ENCODE peak calls at places on chromosomes 2 and 18, in eight cellular contexts. I is spleen, V is adrenal gland, N is H1, B is stomach, J is prostate gland, H is ovary, S is uterus. C is an unnamed sample. For H3K4me1 and H3K9me3, the result is how much of the 10 kb centered on the place peaks cover.

GRCh38 chr2:70508711-70509462 is 44.7 kb downstream of the TGFA start:
- DNase-seq in B (no peak), J (no peak), V (no peak), N (no peak), H (no peak), S (no peak), I (no peak), C (no peak)

GRCh38 chr18:28045880-28046279 is 131.1 kb downstream of the CDH2 start:
- DNase-seq in H (no peak), V (no peak), J (no peak), I (no peak), N (no peak), S (no peak), B (no peak), C (no peak)

GRCh38 chr18:36155960-36156757 is 26.5 kb downstream of the ELP2 start:
- DNase-seq in V (no peak), S (no peak), H (no peak), B (no peak), N (no peak), J (no peak), I (no peak), C (no peak)

GRCh38 chr2:158575051-158575635 is 118.4 kb downstream of the PKP4 start:
- DNase-seq in N (no peak), I (no peak), B (no peak), V (no peak), S (no peak), H (no peak), J (no peak), C (no peak)

GRCh38 chr2:23286765-23287155 is 98.2 kb upstream of the KLHL29 start:
- DNase-seq in S (peak), J (no peak), H (peak), B (no peak), N (no peak), I (no peak), V (peak), C (no peak)

GRCh38 chr18:58805482-58806187 is 59.0 kb upstream of the ZNF532 start:
- DNase-seq in B (no peak), I (no peak), J (peak), V (no peak), N (no peak), H (no peak), S (no peak), C (no peak)

GRCh38 chr2:85785027-85785822 is 31.4 kb downstream of the ATOH8 start:
- DNase-seq in B (no peak), I (peak), S (peak), N (no peak), H (peak), V (no peak), J (no peak), C (no peak)

GRCh38 chr2:26559044-26559405 is 81.1 kb upstream of the OTOF start:
- DNase-seq in N (no peak), I (peak), S (no peak), V (no peak), H (no peak), B (no peak), J (no peak), C (no peak)

GRCh38 chr18:3826021-3826420 is 376.0 kb downstream of the TGIF1 start:
- DNase-seq in B (no peak), H (no peak), I (no peak), J (no peak), N (no peak), V (no peak), S (no peak), C (no peak)

GRCh38 chr2:45329045-45329677 is 281.9 kb downstream of the SRBD1 start:
- DNase-seq in V (no peak), S (no peak), I (no peak), B (no peak), H (no peak), N (no peak), J (no peak), C (no peak)

GRCh38 chr2:225041210-225041870 is 928 bp downstream of the DOCK10 start:
- DNase-seq in I (peak), V (peak), B (peak), S (no peak), J (no peak), H (no peak), N (peak), C (no peak)

GRCh38 chr2:145228506-145228905 is 708.6 kb upstream of the ZEB2 start:
- DNase-seq in S (peak), N (no peak), J (no peak), V (no peak), H (no peak), B (no peak), I (no peak), C (no peak)

GRCh38 chr2:217331577-217332139 is 471.8 kb upstream of the TNP1 start:
- DNase-seq in B (peak), V (no peak), J (peak), S (no peak), I (no peak), H (no peak), N (no peak), C (no peak)

GRCh38 chr2:10987861-10988260 is 76.1 kb downstream of the KCNF1 start:
- DNase-seq in J (no peak), N (no peak), I (no peak), S (no peak), V (no peak), H (no peak), B (no peak), C (no peak)

GRCh38 chr2:47653909-47654789 is 128.8 kb upstream of the MSH6 start:
- DNase-seq in J (no peak), S (peak), H (peak), V (peak), I (no peak), B (no peak), N (peak), C (no peak)

GRCh38 chr2:108534577-108535379 is 508 bp downstream of the LIMS1 start:
- DNase-seq in V (peak), S (no peak), N (no peak), J (peak), I (peak), H (peak), B (peak), C (no peak)

GRCh38 chr2:208112969-208113368 is 11.4 kb downstream of the CRYGD start:
- DNase-seq in B (no peak), N (peak), J (no peak), S (no peak), H (no peak), V (no peak), I (no peak), C (no peak)

DNA sequence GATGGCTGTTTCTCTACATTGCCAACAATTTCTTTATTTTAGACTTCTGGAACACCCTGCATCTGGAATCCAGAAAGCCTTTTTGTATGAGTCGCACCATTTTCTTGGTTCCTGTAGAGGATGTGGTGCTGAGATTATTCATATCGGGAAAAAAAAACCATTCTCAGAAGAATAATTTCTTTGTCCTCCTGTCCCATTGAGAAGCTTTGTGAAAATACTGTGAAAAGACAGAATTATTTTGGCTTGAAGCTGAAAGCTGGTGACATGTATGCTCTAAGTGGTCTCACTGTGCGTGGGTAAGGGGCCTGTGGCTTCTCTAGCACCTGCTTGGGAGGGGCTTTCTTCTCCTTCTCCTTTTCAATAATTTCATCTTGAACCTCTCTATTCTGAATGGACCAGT is 138.4 kb downstream of the FAM210A start:
- DNase-seq in I (no peak), S (no peak), B (no peak), H (no peak), V (no peak), J (no peak), N (no peak), C (no peak)
- H3K4me1 ChIP-seq in I (under half), S (under half), B (under half), H (under half), V (under half), J (under half), N (under half), C (under half)

GRCh38 chr2:42810126-42810970 is 18.0 kb upstream of the HAAO start:
- DNase-seq in N (peak), V (peak), J (peak), B (peak), H (peak), S (peak), I (peak), C (peak)

GRCh38 chr2:42812899-42813479 is 20.6 kb upstream of the HAAO start:
- DNase-seq in H (no peak), I (no peak), V (no peak), N (peak), B (no peak), J (no peak), S (no peak), C (no peak)

GRCh38 chr2:42809131-42809875 is 16.9 kb upstream of the HAAO start:
- DNase-seq in H (no peak), N (peak), J (no peak), S (no peak), B (no peak), V (peak), I (no peak), C (no peak)

GRCh38 chr2:42809876-42810125 is 17.4 kb upstream of the HAAO start:
- DNase-seq in N (peak), I (peak), S (peak), H (peak), B (peak), J (peak), V (peak), C (no peak)

GRCh38 chr2:42810971-42811865 is 18.8 kb upstream of the HAAO start:
- DNase-seq in I (peak), V (peak), J (peak), B (no peak), S (peak), N (peak), H (peak), C (no peak)
- TF ChIP-seq POLR2A in I (peak), V (no peak), J (peak), B (no peak), S (peak), N (peak), H (peak), C (no peak)

GRCh38 chr2:196651387-196652094 is 12.0 kb downstream of the CCDC150 start:
- DNase-seq in J (no peak), B (no peak), S (no peak), H (no peak), N (no peak), V (no peak), I (no peak), C (no peak)

GRCh38 chr2:196649202-196649601 is 9.7 kb downstream of the CCDC150 start:
- DNase-seq in I (no peak), B (no peak), S (no peak), J (no peak), H (no peak), N (no peak), V (no peak), C (no peak)

GRCh38 chr2:196653843-196654242 is 14.3 kb downstream of the CCDC150 start:
- DNase-seq in S (no peak), J (no peak), H (no peak), I (no peak), V (no peak), B (no peak), N (no peak), C (no peak)

GRCh38 chr2:196657332-196657731 is 17.8 kb downstream of the CCDC150 start:
- DNase-seq in B (no peak), S (no peak), I (no peak), H (no peak), N (no peak), V (no peak), J (no peak), C (no peak)

DNA sequence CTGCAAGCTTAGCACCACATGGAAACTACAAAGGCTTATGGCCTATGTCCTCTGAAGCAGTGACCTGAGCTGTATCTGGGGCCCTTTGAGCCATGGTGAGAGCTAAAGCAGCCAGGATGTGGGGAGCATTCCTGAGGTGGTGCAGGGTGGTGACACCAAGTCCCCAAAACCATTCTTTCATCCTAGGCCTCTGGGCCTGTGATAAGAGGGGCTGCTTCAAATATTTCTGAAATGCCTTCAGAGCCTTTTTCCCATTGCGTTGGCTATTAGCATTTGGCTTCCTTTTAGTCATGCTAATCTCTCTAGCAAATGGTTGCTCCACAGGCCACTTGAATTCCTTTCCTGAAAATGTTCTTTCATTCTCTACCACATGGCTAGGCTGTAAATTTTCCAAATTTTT is 13.4 kb downstream of the CCDC150 start:
- DNase-seq in S (no peak), H (no peak), B (no peak), J (no peak), V (no peak), N (no peak), I (no peak), C (no peak)
- H3K9me3 ChIP-seq in S (under half), H (under half), B (under half), J (under half), V (under half), N (half or more), I (under half), C (under half)

GRCh38 chr2:74862268-74862964 is 28.5 kb downstream of the HK2 start:
- DNase-seq in S (no peak), H (no peak), I (peak), B (peak), J (no peak), N (no peak), V (no peak), C (no peak)

GRCh38 chr2:74863802-74864248 is 29.9 kb downstream of the HK2 start:
- DNase-seq in V (no peak), B (no peak), I (no peak), S (no peak), J (no peak), N (no peak), H (no peak), C (no peak)

GRCh38 chr2:74865770-74866674 is 32.1 kb downstream of the HK2 start:
- DNase-seq in B (no peak), H (no peak), N (no peak), I (no peak), S (no peak), J (no peak), V (no peak), C (no peak)

GRCh38 chr2:74867841-74868658 is 34.1 kb downstream of the HK2 start:
- DNase-seq in J (peak), N (no peak), B (peak), S (peak), I (no peak), H (peak), V (no peak), C (no peak)

DNA sequence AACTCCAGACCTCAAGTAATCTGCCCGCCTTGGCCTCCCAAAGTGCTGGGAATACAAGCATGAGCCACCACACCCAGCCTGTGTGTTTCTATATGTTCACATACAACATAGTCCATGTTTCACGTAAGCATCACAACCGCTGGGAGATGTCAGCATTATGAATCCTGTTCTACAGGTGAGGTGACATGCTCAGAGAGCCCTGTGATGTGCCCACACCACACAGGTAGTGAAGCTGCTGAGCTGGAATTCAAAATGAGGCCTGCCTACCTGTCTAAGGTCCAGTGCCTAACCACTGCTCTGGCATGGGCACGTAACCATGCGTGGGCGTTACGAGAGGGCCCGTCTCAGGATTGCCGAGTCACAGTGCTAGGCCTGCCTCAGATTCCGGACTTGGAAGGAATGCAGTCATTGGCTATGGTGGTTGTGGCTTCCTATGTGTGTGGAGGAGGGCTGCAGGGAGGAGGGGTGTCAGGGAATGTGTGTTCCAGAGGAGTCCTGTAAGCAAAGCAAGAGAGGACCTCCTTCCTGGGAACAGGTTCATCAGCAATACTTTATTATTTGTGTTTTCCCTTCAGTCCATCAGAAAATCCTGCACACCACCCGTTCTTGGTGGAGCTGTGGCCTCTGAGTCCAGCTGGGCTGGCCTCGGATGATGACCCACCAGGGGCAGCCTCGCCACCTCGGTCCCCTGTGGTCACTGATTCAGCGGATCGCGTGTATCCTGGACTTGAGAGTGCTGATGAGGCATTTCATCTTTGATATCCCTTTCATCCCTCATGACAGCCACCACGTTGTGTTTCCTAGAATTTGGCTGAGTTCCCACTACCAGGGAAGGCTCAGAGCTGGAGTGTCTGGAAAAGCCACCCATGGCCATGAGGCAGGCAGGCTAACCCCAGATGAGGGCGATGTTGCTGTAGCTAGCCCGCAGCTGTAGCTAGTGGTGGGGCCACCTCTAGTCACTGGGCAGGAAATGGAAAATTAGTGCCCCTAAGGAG is 31.1 kb downstream of the HK2 start:
- DNase-seq in I (no peak), J (no peak), V (no peak), N (no peak), H (no peak), S (no peak), B (no peak), C (no peak)
- H3K4me1 ChIP-seq in I (under half), J (under half), V (under half), N (under half), H (under half), S (under half), B (under half), C (under half)

GRCh38 chr2:3535794-3536681 is 16.7 kb upstream of the ADI1 start:
- DNase-seq in V (peak), I (peak), B (peak), S (peak), H (peak), J (no peak), N (no peak), C (peak)
- TF ChIP-seq POLR2A in V (peak), I (no peak), B (no peak), S (no peak), H (peak), J (peak), N (no peak), C (no peak)

C was measured in esophagus squamous epithelium.